ENCODE peak calls at places on chromosomes 3 and 15, in six cellular contexts. One of them, this sample, is unnamed.
A peak's percentile ranks its signal among the peaks of the same experiment; 100 is the strongest.

GRCh38 chr3:481680-482079 is 285.1 kb downstream of the CHL1 start:
- DNase-seq in psoas muscle: no peak
- DNase-seq in transverse colon: no peak
- DNase-seq in AG09309: no peak
- DNase-seq in heart left ventricle: no peak
- DNase-seq in left ventricle myocardium inferior: no peak
- DNase-seq in this sample: peak; percentile 35

GRCh38 chr3:108089544-108089943 is 1.3 kb downstream of the CD47 start:
- DNase-seq in left ventricle myocardium inferior: no peak
- DNase-seq in psoas muscle: no peak
- DNase-seq in heart left ventricle: no peak
- DNase-seq in AG09309: no peak
- DNase-seq in transverse colon: no peak
- DNase-seq in this sample: no peak

GRCh38 chr3:195813916-195814486 is 2.3 kb upstream of the MUC4 start:
- DNase-seq in AG09309: no peak
- DNase-seq in left ventricle myocardium inferior: no peak
- DNase-seq in transverse colon: no peak
- DNase-seq in heart left ventricle: no peak
- DNase-seq in psoas muscle: no peak
- DNase-seq in this sample: no peak

GRCh38 chr3:156516284-156516683 is 38.6 kb downstream of the SSR3 start:
- DNase-seq in transverse colon: no peak
- DNase-seq in heart left ventricle: peak; percentile 65
- DNase-seq in psoas muscle: peak; percentile 17
- DNase-seq in AG09309: no peak
- DNase-seq in left ventricle myocardium inferior: peak; percentile 34
- DNase-seq in this sample: no peak

GRCh38 chr3:127151992-127152391 is 40.9 kb upstream of the PRR23E start:
- DNase-seq in heart left ventricle: no peak
- DNase-seq in transverse colon: no peak
- DNase-seq in AG09309: no peak
- DNase-seq in left ventricle myocardium inferior: no peak
- DNase-seq in psoas muscle: no peak
- DNase-seq in this sample: no peak

GRCh38 chr3:63872135-63872924 is 8.7 kb downstream of the ATXN7 start:
- DNase-seq in heart left ventricle: no peak
- DNase-seq in AG09309: peak; percentile 62
- DNase-seq in transverse colon: no peak
- DNase-seq in psoas muscle: no peak
- DNase-seq in left ventricle myocardium inferior: no peak
- DNase-seq in this sample: no peak

GRCh38 chr15:84671211-84671610 is 13.2 kb upstream of the NMB start:
- DNase-seq in AG09309: peak; percentile 80
- DNase-seq in left ventricle myocardium inferior: no peak
- DNase-seq in heart left ventricle: no peak
- DNase-seq in transverse colon: no peak
- DNase-seq in psoas muscle: no peak
- DNase-seq in this sample: no peak

GRCh38 chr3:68986496-68987208 is 26.8 kb downstream of the EOGT start:
- DNase-seq in AG09309: no peak
- DNase-seq in left ventricle myocardium inferior: no peak
- DNase-seq in transverse colon: no peak
- DNase-seq in heart left ventricle: no peak
- DNase-seq in psoas muscle: no peak
- DNase-seq in this sample: no peak

GRCh38 chr15:63509056-63509696 is 4.8 kb downstream of the USP3 start:
- DNase-seq in AG09309: no peak
- DNase-seq in left ventricle myocardium inferior: no peak
- DNase-seq in transverse colon: no peak
- DNase-seq in psoas muscle: no peak
- DNase-seq in heart left ventricle: no peak
- DNase-seq in this sample: no peak

GRCh38 chr3:173993299-173993698 is 595.8 kb downstream of the NLGN1 start:
- DNase-seq in heart left ventricle: no peak
- DNase-seq in AG09309: peak; percentile 67
- DNase-seq in left ventricle myocardium inferior: no peak
- DNase-seq in psoas muscle: no peak
- DNase-seq in transverse colon: no peak
- DNase-seq in this sample: peak; percentile 1

GRCh38 chr3:127822166-127822835 is at the start of gene MGLL:
- DNase-seq in psoas muscle: peak; percentile 55
- DNase-seq in left ventricle myocardium inferior: peak; percentile 49
- DNase-seq in transverse colon: peak; percentile 59
- DNase-seq in AG09309: no peak
- DNase-seq in heart left ventricle: peak; percentile 60
- DNase-seq in this sample: no peak

GRCh38 chr3:31114929-31115283 is 220.4 kb upstream of the GADL1 start:
- DNase-seq in transverse colon: no peak
- DNase-seq in AG09309: no peak
- DNase-seq in heart left ventricle: no peak
- DNase-seq in psoas muscle: no peak
- DNase-seq in left ventricle myocardium inferior: no peak
- DNase-seq in this sample: no peak

GRCh38 chr3:138686771-138687221 is 78.2 kb downstream of the FAIM start:
- DNase-seq in psoas muscle: no peak
- DNase-seq in heart left ventricle: no peak
- DNase-seq in transverse colon: no peak
- DNase-seq in left ventricle myocardium inferior: no peak
- DNase-seq in AG09309: peak; percentile 76
- DNase-seq in this sample: peak; percentile 54

GRCh38 chr15:68781209-68781608 is 39.5 kb downstream of the ANP32A start:
- DNase-seq in heart left ventricle: no peak
- DNase-seq in AG09309: no peak
- DNase-seq in left ventricle myocardium inferior: no peak
- DNase-seq in transverse colon: no peak
- DNase-seq in psoas muscle: no peak
- DNase-seq in this sample: no peak

GRCh38 chr3:190566043-190566933 is 52.4 kb downstream of the IL1RAP start:
- DNase-seq in left ventricle myocardium inferior: peak; percentile 73
- DNase-seq in transverse colon: peak; percentile 50
- DNase-seq in AG09309: peak; percentile 99
- DNase-seq in psoas muscle: peak; percentile 74
- DNase-seq in heart left ventricle: peak; percentile 87
- DNase-seq in this sample: no peak

GRCh38 chr3:141643816-141644215 is 94.3 kb upstream of the RNF7 start:
- DNase-seq in left ventricle myocardium inferior: no peak
- DNase-seq in AG09309: no peak
- DNase-seq in transverse colon: no peak
- DNase-seq in psoas muscle: no peak
- DNase-seq in heart left ventricle: no peak
- DNase-seq in this sample: no peak

GRCh38 chr15:63372018-63372705 is 9.5 kb downstream of the CA12 start:
- DNase-seq in heart left ventricle: no peak
- DNase-seq in transverse colon: no peak
- DNase-seq in left ventricle myocardium inferior: no peak
- DNase-seq in psoas muscle: peak; percentile 74
- DNase-seq in AG09309: peak; percentile 96
- DNase-seq in this sample: no peak

GRCh38 chr3:90040554-90040953 is 933.1 kb downstream of the EPHA3 start:
- DNase-seq in psoas muscle: no peak
- DNase-seq in heart left ventricle: no peak
- DNase-seq in left ventricle myocardium inferior: no peak
- DNase-seq in AG09309: no peak
- DNase-seq in transverse colon: no peak
- DNase-seq in this sample: no peak

GRCh38 chr15:98823012-98823458 is 174.7 kb downstream of the IGF1R start:
- DNase-seq in heart left ventricle: no peak
- DNase-seq in transverse colon: no peak
- DNase-seq in psoas muscle: no peak
- DNase-seq in left ventricle myocardium inferior: no peak
- DNase-seq in AG09309: no peak
- DNase-seq in this sample: no peak

GRCh38 chr3:3170998-3171397 is 8.5 kb downstream of the CRBN start:
- DNase-seq in heart left ventricle: no peak
- DNase-seq in psoas muscle: no peak
- DNase-seq in AG09309: no peak
- DNase-seq in transverse colon: no peak
- DNase-seq in left ventricle myocardium inferior: no peak
- DNase-seq in this sample: no peak

GRCh38 chr3:137906985-137907649 is 102.8 kb upstream of the CLDN18 start:
- DNase-seq in psoas muscle: no peak
- DNase-seq in transverse colon: no peak
- DNase-seq in AG09309: no peak
- DNase-seq in left ventricle myocardium inferior: no peak
- DNase-seq in heart left ventricle: no peak
- DNase-seq in this sample: no peak

GRCh38 chr15:63238181-63238580 is 39.2 kb upstream of the APH1B start:
- DNase-seq in left ventricle myocardium inferior: no peak
- DNase-seq in AG09309: no peak
- DNase-seq in transverse colon: no peak
- DNase-seq in psoas muscle: no peak
- DNase-seq in heart left ventricle: no peak
- DNase-seq in this sample: no peak

GRCh38 chr15:79450648-79451047 is 18.5 kb downstream of the MINAR1 start:
- DNase-seq in psoas muscle: no peak
- DNase-seq in AG09309: no peak
- DNase-seq in transverse colon: no peak
- DNase-seq in left ventricle myocardium inferior: no peak
- DNase-seq in heart left ventricle: no peak
- DNase-seq in this sample: no peak

GRCh38 chr15:95127356-95127755 is 896.0 kb downstream of the MCTP2 start:
- DNase-seq in psoas muscle: no peak
- DNase-seq in left ventricle myocardium inferior: no peak
- DNase-seq in heart left ventricle: no peak
- DNase-seq in AG09309: no peak
- DNase-seq in transverse colon: no peak
- DNase-seq in this sample: no peak

GRCh38 chr3:125150525-125151436 is 61.8 kb downstream of the SLC12A8 start:
- DNase-seq in heart left ventricle: no peak
- DNase-seq in psoas muscle: no peak
- DNase-seq in AG09309: no peak
- DNase-seq in left ventricle myocardium inferior: no peak
- DNase-seq in transverse colon: peak; percentile 58
- DNase-seq in this sample: peak; percentile 63

GRCh38 chr3:49471856-49472495 is 1.9 kb downstream of the DAG1 start:
- DNase-seq in left ventricle myocardium inferior: peak; percentile 43
- DNase-seq in transverse colon: no peak
- DNase-seq in psoas muscle: peak; percentile 45
- DNase-seq in heart left ventricle: peak; percentile 47
- DNase-seq in AG09309: no peak
- DNase-seq in this sample: no peak

GRCh38 chr15:87144775-87145174 is 1065.1 kb downstream of the AGBL1 start:
- DNase-seq in left ventricle myocardium inferior: no peak
- DNase-seq in psoas muscle: no peak
- DNase-seq in transverse colon: no peak
- DNase-seq in AG09309: peak; percentile 3
- DNase-seq in heart left ventricle: no peak
- DNase-seq in this sample: no peak

GRCh38 chr15:96544162-96544756 is 213.8 kb downstream of the NR2F2 start:
- DNase-seq in heart left ventricle: no peak
- DNase-seq in AG09309: no peak
- DNase-seq in transverse colon: no peak
- DNase-seq in psoas muscle: no peak
- DNase-seq in left ventricle myocardium inferior: no peak
- DNase-seq in this sample: no peak

GRCh38 chr3:114624047-114624445 is 330.2 kb downstream of the TIGIT start:
- DNase-seq in psoas muscle: peak; percentile 38
- DNase-seq in left ventricle myocardium inferior: peak; percentile 48
- DNase-seq in heart left ventricle: peak; percentile 75
- DNase-seq in AG09309: no peak
- DNase-seq in transverse colon: peak; percentile 35
- DNase-seq in this sample: no peak

GRCh38 chr3:127628788-127629456 is at the start of gene PODXL2:
- DNase-seq in psoas muscle: peak; percentile 63
- DNase-seq in heart left ventricle: peak; percentile 66
- DNase-seq in AG09309: no peak
- DNase-seq in left ventricle myocardium inferior: peak; percentile 57
- DNase-seq in transverse colon: peak; percentile 53
- DNase-seq in this sample: peak; percentile 81

GRCh38 chr3:52827866-52828376 is 2.6 kb downstream of the ITIH4 start:
- DNase-seq in left ventricle myocardium inferior: no peak
- DNase-seq in transverse colon: no peak
- DNase-seq in AG09309: no peak
- DNase-seq in psoas muscle: no peak
- DNase-seq in heart left ventricle: no peak
- DNase-seq in this sample: no peak

GRCh38 chr3:107523361-107524213 is 825 bp downstream of the BBX start:
- DNase-seq in heart left ventricle: peak; percentile 65
- DNase-seq in left ventricle myocardium inferior: peak; percentile 49
- DNase-seq in transverse colon: peak; percentile 61
- DNase-seq in psoas muscle: peak; percentile 64
- DNase-seq in AG09309: no peak
- DNase-seq in this sample: peak; percentile 49

GRCh38 chr15:93298901-93299300 is 209.9 kb upstream of the RGMA start:
- DNase-seq in transverse colon: peak; percentile 18
- DNase-seq in heart left ventricle: no peak
- DNase-seq in left ventricle myocardium inferior: no peak
- DNase-seq in AG09309: no peak
- DNase-seq in psoas muscle: peak; percentile 53
- DNase-seq in this sample: no peak

GRCh38 chr15:70541511-70541910 is 221.8 kb downstream of the UACA start:
- DNase-seq in AG09309: no peak
- DNase-seq in transverse colon: no peak
- DNase-seq in psoas muscle: no peak
- DNase-seq in left ventricle myocardium inferior: no peak
- DNase-seq in heart left ventricle: no peak
- DNase-seq in this sample: no peak
- TF ChIP-seq CTCF in AG09309: no peak
- TF ChIP-seq CTCF in transverse colon: no peak
- TF ChIP-seq CTCF in psoas muscle: no peak
- TF ChIP-seq CTCF in left ventricle myocardium inferior: no peak
- TF ChIP-seq CTCF in heart left ventricle: no peak
- TF ChIP-seq CTCF in this sample: no peak

GRCh38 chr3:168094877-168095610 is 680 bp downstream of the GOLIM4 start:
- DNase-seq in AG09309: no peak
- DNase-seq in left ventricle myocardium inferior: peak; percentile 64
- DNase-seq in heart left ventricle: peak; percentile 82
- DNase-seq in transverse colon: peak; percentile 72
- DNase-seq in psoas muscle: peak; percentile 66
- DNase-seq in this sample: peak; percentile 72
- TF ChIP-seq CTCF in AG09309: peak; percentile 39
- TF ChIP-seq CTCF in left ventricle myocardium inferior: peak; percentile 60
- TF ChIP-seq CTCF in heart left ventricle: peak; percentile 41
- TF ChIP-seq CTCF in transverse colon: peak; percentile 69
- TF ChIP-seq CTCF in psoas muscle: peak; percentile 41
- TF ChIP-seq CTCF in this sample: peak; percentile 26

GRCh38 chr3:160758929-160759577 is 3.0 kb downstream of the PPM1L start:
- DNase-seq in heart left ventricle: no peak
- DNase-seq in left ventricle myocardium inferior: no peak
- DNase-seq in transverse colon: no peak
- DNase-seq in AG09309: no peak
- DNase-seq in psoas muscle: no peak
- DNase-seq in this sample: no peak
- TF ChIP-seq CTCF in heart left ventricle: peak; percentile 34
- TF ChIP-seq CTCF in left ventricle myocardium inferior: peak; percentile 42
- TF ChIP-seq CTCF in transverse colon: no peak
- TF ChIP-seq CTCF in AG09309: no peak
- TF ChIP-seq CTCF in psoas muscle: peak; percentile 46
- TF ChIP-seq CTCF in this sample: no peak

DNA sequence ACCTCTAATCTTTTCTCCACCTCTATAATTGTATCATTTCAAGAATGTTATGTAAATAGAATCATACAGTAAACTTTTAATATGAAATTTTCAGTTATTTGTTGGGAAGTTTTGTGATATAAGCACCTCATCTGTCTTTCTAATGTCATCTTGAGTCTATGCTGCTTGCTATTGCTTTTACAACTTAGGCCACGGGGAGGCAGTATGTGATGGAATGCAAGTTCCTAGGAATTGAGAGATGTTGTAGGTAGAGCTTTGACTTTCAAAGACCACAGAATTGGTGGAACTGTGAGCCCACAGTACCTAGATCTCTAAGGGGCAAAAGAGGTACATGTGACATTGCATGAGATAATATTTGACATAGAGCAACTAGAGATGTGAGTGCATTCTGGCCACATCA is 328.3 kb downstream of the MFSD1 start:
- DNase-seq in transverse colon: peak; percentile 21
- DNase-seq in AG09309: no peak
- DNase-seq in psoas muscle: no peak
- DNase-seq in left ventricle myocardium inferior: no peak
- DNase-seq in heart left ventricle: no peak
- DNase-seq in this sample: no peak
- TF ChIP-seq CTCF in transverse colon: peak; percentile 38
- TF ChIP-seq CTCF in AG09309: peak; percentile 9
- TF ChIP-seq CTCF in psoas muscle: no peak
- TF ChIP-seq CTCF in left ventricle myocardium inferior: peak; percentile 20
- TF ChIP-seq CTCF in heart left ventricle: peak; percentile 21
- TF ChIP-seq CTCF in this sample: no peak

This sample was measured in GM13976.